ENCODE peak calls at places on chromosomes 4 and X, in four cellular contexts. N, F, I and Z are unnamed samples.
A peak's percentile ranks its signal among the peaks of the same experiment; 100 is the strongest.

GRCh38 chr4:150664935-150665334 is 83.0 kb downstream of the MAB21L2 start:
- DNase-seq in I (peak; percentile 33), N (no peak), F (no peak), Z (peak; percentile 43)

GRCh38 chrX:143854006-143854405 is 29.9 kb upstream of the UBE2NL start:
- DNase-seq in F (no peak), N (no peak), I (peak; percentile 46), Z (peak; percentile 35)

GRCh38 chr4:6342530-6343293 is 73.1 kb downstream of the WFS1 start:
- DNase-seq in I (no peak), F (no peak), N (no peak), Z (no peak)

GRCh38 chrX:123454712-123455431 is 270.8 kb downstream of the GRIA3 start:
- DNase-seq in N (no peak), F (no peak), I (peak; percentile 14), Z (no peak)

GRCh38 chr4:184804621-184805020 is 21.1 kb downstream of the ACSL1 start:
- DNase-seq in F (no peak), I (no peak), N (no peak), Z (no peak)

GRCh38 chrX:104284407-104285000 is 29.8 kb upstream of the ESX1 start:
- DNase-seq in N (no peak), F (no peak), I (peak; percentile 20), Z (peak; percentile 21)

GRCh38 chr4:186701273-186701672 is 22.4 kb downstream of the FAT1 start:
- DNase-seq in F (no peak), I (peak; percentile 45), N (no peak), Z (no peak)

GRCh38 chr4:146495277-146495676 is 26.5 kb downstream of the SLC10A7 start:
- DNase-seq in N (no peak), F (no peak), I (peak; percentile 58), Z (peak; percentile 11)

GRCh38 chr4:140740906-140741670 is 15.1 kb downstream of the TBC1D9 start:
- DNase-seq in F (no peak), I (no peak), N (no peak), Z (no peak)

GRCh38 chrX:8832582-8833378 is 31.6 kb upstream of the FAM9A start:
- DNase-seq in N (no peak), I (no peak), F (no peak), Z (no peak)

GRCh38 chr4:144280688-144281087 is 140.2 kb upstream of the GYPA start:
- DNase-seq in F (no peak), N (no peak), I (no peak), Z (no peak)